ENCODE peak calls at places on chromosomes 5 and 9, in seven cellular contexts. N is transverse colon, X is fibroblast of lung, W is psoas muscle, U is ascending aorta, Q is stomach, G is cardiac muscle cell. Z is an unnamed sample.

GRCh38 chr9:133341369-133342082 is 5.5 kb upstream of the SURF6 start:
- DNase-seq in N (peak; percentile 47), X (no peak), W (peak; percentile 74), U (peak; percentile 47), Q (no peak), G (no peak), Z (no peak)

GRCh38 chr9:127769101-127769500 is 9.4 kb downstream of the SH2D3C start:
- DNase-seq in N (no peak), X (no peak), W (no peak), U (no peak), Q (no peak), G (no peak), Z (no peak)

GRCh38 chr5:171092194-171092593 is 216.9 kb upstream of the TLX3 start:
- DNase-seq in N (no peak), X (peak; percentile 69), W (no peak), U (no peak), Q (no peak), G (no peak), Z (no peak)

GRCh38 chr9:113302792-113303418 is at the start of gene RNF183:
- DNase-seq in N (peak; percentile 32), X (no peak), W (no peak), U (no peak), Q (peak; percentile 65), G (no peak), Z (no peak)

GRCh38 chr5:138900281-138900965 is 25.3 kb upstream of the LRRTM2 start:
- DNase-seq in N (no peak), X (peak; percentile 43), W (no peak), U (no peak), Q (no peak), G (no peak), Z (no peak)

GRCh38 chr9:126443144-126443543 is 116.5 kb downstream of the MVB12B start:
- DNase-seq in N (no peak), X (no peak), W (no peak), U (no peak), Q (no peak), G (no peak), Z (no peak)

GRCh38 chr5:81751836-81752643 is 1.1 kb upstream of the SSBP2 start:
- DNase-seq in N (no peak), X (peak; percentile 21), W (no peak), U (no peak), Q (peak; percentile 30), G (peak; percentile 19), Z (peak; percentile 56)

GRCh38 chr9:128731691-128732090 is 7.8 kb upstream of the ZDHHC12 start:
- DNase-seq in N (no peak), X (no peak), W (no peak), U (no peak), Q (no peak), G (no peak), Z (no peak)

GRCh38 chr5:141811287-141812155 is 66.7 kb downstream of the PCDH1 start:
- DNase-seq in N (no peak), X (no peak), W (no peak), U (no peak), Q (no peak), G (peak; percentile 50), Z (no peak)

GRCh38 chr5:38642194-38642987 is 85.9 kb upstream of the LIFR start:
- DNase-seq in N (no peak), X (no peak), W (no peak), U (no peak), Q (no peak), G (peak; percentile 17), Z (no peak)

GRCh38 chr5:115611873-115612272 is 9.6 kb upstream of the TICAM2 start:
- DNase-seq in N (no peak), X (no peak), W (no peak), U (no peak), Q (no peak), G (no peak), Z (no peak)

GRCh38 chr5:76952795-76953536 is at the start of gene CRHBP:
- DNase-seq in N (no peak), X (no peak), W (no peak), U (no peak), Q (no peak), G (no peak), Z (no peak)

GRCh38 chr9:111481885-111482636 is 2.1 kb downstream of the ECPAS start:
- DNase-seq in N (no peak), X (peak; percentile 80), W (peak; percentile 63), U (no peak), Q (no peak), G (no peak), Z (no peak)

GRCh38 chr9:13975628-13976250 is 338.2 kb downstream of the NFIB start:
- DNase-seq in N (no peak), X (no peak), W (no peak), U (no peak), Q (no peak), G (no peak), Z (no peak)

GRCh38 chr5:175133185-175133584 is 310.8 kb downstream of the DRD1 start:
- DNase-seq in N (no peak), X (no peak), W (no peak), U (no peak), Q (no peak), G (peak; percentile 10), Z (no peak)

GRCh38 chr9:70553718-70554673 is 139.5 kb upstream of the KLF9 start:
- DNase-seq in N (no peak), X (no peak), W (no peak), U (no peak), Q (no peak), G (no peak), Z (no peak)

GRCh38 chr9:81371824-81372223 is 317.5 kb downstream of the TLE1 start:
- DNase-seq in N (no peak), X (no peak), W (no peak), U (no peak), Q (peak; percentile 69), G (no peak), Z (peak; percentile 76)

GRCh38 chr5:61461412-61461811 is 129.4 kb downstream of the ZSWIM6 start:
- DNase-seq in N (no peak), X (no peak), W (no peak), U (no peak), Q (no peak), G (no peak), Z (no peak)

GRCh38 chr9:132543960-132544359 is 38.4 kb upstream of the BARHL1 start:
- DNase-seq in N (no peak), X (no peak), W (no peak), U (no peak), Q (no peak), G (no peak), Z (no peak)

GRCh38 chr5:102539598-102539997 is 40.8 kb upstream of the SLCO6A1 start:
- DNase-seq in N (no peak), X (no peak), W (no peak), U (no peak), Q (no peak), G (no peak), Z (no peak)

GRCh38 chr9:127144670-127145458 is 22.4 kb upstream of the ANGPTL2 start:
- DNase-seq in N (no peak), X (peak; percentile 72), W (peak; percentile 72), U (no peak), Q (no peak), G (peak; percentile 59), Z (no peak)

DNA sequence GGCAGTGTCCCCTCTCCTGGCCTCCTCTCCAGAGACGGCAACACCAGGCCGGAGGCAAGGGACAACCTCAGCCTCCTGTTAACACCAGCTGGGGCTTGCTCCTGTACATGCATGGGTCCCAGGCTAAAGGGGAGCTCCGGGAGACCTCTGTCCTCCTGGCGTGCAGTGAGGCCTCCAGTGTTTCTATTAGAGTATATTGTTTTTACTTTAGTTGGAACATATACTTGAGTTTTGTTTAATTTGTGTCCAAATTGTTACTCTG is 12.0 kb upstream of the IRX2 start:
- DNase-seq in N (no peak), X (no peak), W (no peak), U (no peak), Q (no peak), G (no peak), Z (no peak)
- H3K4me1 ChIP-seq in N (no peaks in the 10 kb centered on the region), X (no peaks in the 10 kb centered on the region), W (no peaks in the 10 kb centered on the region), U (no peaks in the 10 kb centered on the region), Q (no peaks in the 10 kb centered on the region), G (peaks cover 10% of the 10 kb centered on the region), Z (no peaks in the 10 kb centered on the region)

GRCh38 chr5:177431317-177432142 is 5.1 kb downstream of the GRK6 start:
- DNase-seq in N (peak; percentile 82), X (no peak), W (peak; percentile 63), U (no peak), Q (peak; percentile 55), G (no peak), Z (peak; percentile 76)
- H3K4me3 ChIP-seq in N (no peak overlapping the region), X (no peak overlapping the region), W (no peak overlapping the region), U (no peak overlapping the region), Q (peak overlapping the region; percentile 5), G (no peak overlapping the region), Z (no peak overlapping the region)

GRCh38 chr9:122900791-122901190 is 4.4 kb downstream of the RC3H2 start:
- DNase-seq in N (no peak), X (peak; percentile 43), W (no peak), U (no peak), Q (no peak), G (no peak), Z (no peak)

GRCh38 chr9:122897969-122898368 is 7.2 kb downstream of the RC3H2 start:
- DNase-seq in N (no peak), X (no peak), W (no peak), U (no peak), Q (no peak), G (no peak), Z (no peak)
- H3K4me1 ChIP-seq in N (peaks cover 2% of the 10 kb centered on the region), X (no peaks in the 10 kb centered on the region), W (peaks cover 18% of the 10 kb centered on the region), U (no peaks in the 10 kb centered on the region), Q (peaks cover 65% of the 10 kb centered on the region), G (peaks cover 10% of the 10 kb centered on the region), Z (no peaks in the 10 kb centered on the region)

DNA sequence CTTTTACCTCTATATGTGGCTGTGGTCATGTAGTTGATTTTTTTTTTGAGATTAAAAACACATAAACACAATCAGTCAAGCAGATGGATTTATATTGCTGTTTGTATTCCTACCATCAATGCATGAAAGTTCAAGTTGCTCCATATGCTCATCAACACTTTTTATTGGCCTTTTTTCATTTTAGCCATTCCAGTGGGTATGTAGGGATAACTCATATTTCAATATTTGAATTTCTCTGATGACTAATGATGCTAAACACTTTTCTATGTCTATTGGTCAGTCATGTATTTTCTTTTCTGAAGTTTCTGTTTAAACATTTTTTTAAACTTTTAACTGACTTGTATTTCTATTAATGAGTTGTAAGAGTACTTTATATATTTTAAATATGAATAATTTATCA is 445.4 kb upstream of the RGMB start:
- DNase-seq in N (no peak), X (no peak), W (no peak), U (no peak), Q (no peak), G (no peak), Z (no peak)
- H3K4me3 ChIP-seq in N (no peak overlapping the region), X (no peak overlapping the region), W (no peak overlapping the region), U (no peak overlapping the region), Q (no peak overlapping the region), G (no peak overlapping the region), Z (no peak overlapping the region)